ENCODE peak calls at places on chromosomes 1 and 21, in six cellular contexts. D is neural progenitor cell, N is psoas muscle, U is GM12878, H is prostate gland, O is left ventricle myocardium inferior. I is an unnamed sample.

GRCh38 chr1:245807306-245807705 is 652.5 kb downstream of the KIF26B start:
- DNase-seq in H (no peak), U (peak; percentile 80), N (no peak), O (no peak), D (no peak), I (peak; percentile 21)

GRCh38 chr1:22794691-22795090 is 84.1 kb downstream of the EPHB2 start:
- DNase-seq in U (no peak), O (peak; percentile 38), N (no peak), H (no peak), D (peak; percentile 70), I (no peak)

GRCh38 chr1:236753554-236753953 is 41.5 kb upstream of the MTR start:
- DNase-seq in H (no peak), N (no peak), O (no peak), U (no peak), D (peak; percentile 49), I (no peak)

GRCh38 chr21:28391938-28392337 is 600.7 kb downstream of the LTN1 start:
- DNase-seq in H (no peak), U (no peak), O (no peak), N (no peak), D (no peak), I (no peak)

GRCh38 chr1:224897501-224897900 is 32.0 kb upstream of the DNAH14 start:
- DNase-seq in U (no peak), H (no peak), O (no peak), D (no peak), N (no peak), I (no peak)

GRCh38 chr1:226653311-226653921 is 85.7 kb downstream of the ITPKB start:
- DNase-seq in N (peak; percentile 36), H (no peak), D (no peak), O (peak; percentile 7), U (no peak), I (peak; percentile 49)

GRCh38 chr1:36769886-36770830 is 264.2 kb downstream of the GRIK3 start:
- DNase-seq in O (no peak), N (no peak), H (no peak), U (no peak), D (no peak), I (no peak)

GRCh38 chr1:229526695-229527094 is 18.6 kb upstream of the NUP133 start:
- DNase-seq in O (no peak), H (no peak), D (no peak), U (no peak), N (no peak), I (no peak)

GRCh38 chr1:97190326-97190725 is 468.7 kb downstream of the PTBP2 start:
- DNase-seq in H (no peak), N (no peak), O (no peak), U (no peak), D (no peak), I (no peak)

GRCh38 chr21:44980562-44981489 is 41.0 kb downstream of the SLX9 start:
- DNase-seq in U (no peak), N (peak; percentile 51), O (no peak), H (no peak), D (no peak), I (no peak)

GRCh38 chr1:151994956-151995355 is 1.3 kb upstream of the S100A10 start:
- DNase-seq in O (no peak), D (peak; percentile 12), N (no peak), H (no peak), U (no peak), I (no peak)

DNA sequence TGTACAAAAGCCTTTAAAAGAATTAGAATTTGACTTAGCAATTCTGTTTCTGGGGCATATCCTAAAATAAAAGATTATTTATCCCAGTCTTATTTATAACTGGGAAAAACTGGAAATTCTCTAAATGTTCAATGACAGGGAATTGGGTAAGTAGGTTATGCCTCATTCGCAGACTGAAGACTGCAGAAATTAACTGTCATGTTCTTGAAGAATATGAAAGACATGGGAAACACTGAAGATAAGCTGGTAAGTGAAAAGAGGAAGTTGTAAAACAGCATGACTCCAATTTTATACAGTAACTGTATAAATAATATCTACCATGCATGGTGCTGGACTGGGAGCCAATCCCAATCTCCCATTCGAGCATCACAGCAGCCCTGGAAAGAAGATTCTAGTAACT is 50.6 kb upstream of the SLC2A1 start:
- DNase-seq in N (no peak), H (no peak), D (no peak), U (no peak), O (no peak), I (no peak)
- H3K4me3 ChIP-seq in N (no peak overlapping the region), H (no peak overlapping the region), D (peak overlapping the region; percentile 20), U (no peak overlapping the region), O (no peak overlapping the region), I (no peak overlapping the region)

DNA sequence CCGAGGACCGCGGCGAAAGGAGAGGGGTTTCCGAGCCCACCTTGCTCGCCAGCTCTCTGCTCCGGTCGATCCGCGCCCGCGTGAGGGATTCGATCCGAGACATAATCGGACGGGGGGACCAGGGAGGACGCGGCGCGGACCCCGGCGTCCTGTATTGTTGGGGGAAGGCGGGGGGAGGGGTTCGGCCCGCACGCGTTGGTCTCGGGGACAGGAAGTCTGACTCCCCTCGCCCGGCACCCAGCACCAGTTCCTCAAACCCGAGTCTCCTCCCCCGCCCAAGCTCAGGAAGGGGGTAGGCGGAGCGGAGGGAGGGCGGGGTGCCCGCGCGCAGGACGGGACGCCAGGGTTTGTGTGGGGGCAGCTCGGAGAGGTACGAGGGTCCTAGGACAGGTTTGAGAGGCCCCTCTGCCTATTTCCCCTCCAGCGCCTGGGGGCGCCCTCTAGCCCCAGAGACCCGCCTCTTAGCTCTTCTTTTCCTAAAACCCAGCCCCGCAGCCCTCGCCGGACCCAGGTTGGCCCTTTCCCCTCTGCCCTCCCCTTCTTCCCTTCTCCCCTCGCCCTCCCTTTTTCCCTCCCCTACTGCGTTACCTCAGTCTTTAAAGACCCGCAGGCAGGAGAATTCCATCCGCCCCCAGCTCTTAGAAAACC is at the start of gene ARHGEF2:
- DNase-seq in D (peak; percentile 95), N (peak; percentile 87), U (no peak), O (peak; percentile 88), H (peak; percentile 72), I (peak; percentile 73)
- TF ChIP-seq CTCF in D (peak; percentile 66), N (no peak), U (no peak), O (peak; percentile 40), H (no peak), I (peak; percentile 29)

GRCh38 chr1:31734582-31735107 is 29.5 kb downstream of the ADGRB2 start:
- DNase-seq in U (no peak), H (no peak), O (no peak), D (no peak), N (no peak), I (no peak)
- H3K36me3 ChIP-seq in U (no peaks in the 10 kb centered on the region), H (no peaks in the 10 kb centered on the region), O (no peaks in the 10 kb centered on the region), D (no peaks in the 10 kb centered on the region), N (no peaks in the 10 kb centered on the region), I (no peaks in the 10 kb centered on the region)

GRCh38 chr1:200233393-200233792 is 176.4 kb downstream of the ZNF281 start:
- DNase-seq in D (no peak), O (no peak), U (no peak), N (no peak), H (no peak), I (no peak)

GRCh38 chr1:200234938-200235337 is 174.9 kb downstream of the ZNF281 start:
- DNase-seq in N (no peak), O (no peak), U (no peak), D (no peak), H (no peak), I (no peak)

GRCh38 chr1:200226969-200227303 is 182.9 kb downstream of the ZNF281 start:
- DNase-seq in N (no peak), D (no peak), H (no peak), O (no peak), U (no peak), I (no peak)

GRCh38 chr1:200228081-200228480 is 181.8 kb downstream of the ZNF281 start:
- DNase-seq in N (no peak), D (peak; percentile 3), O (no peak), H (no peak), U (no peak), I (no peak)

DNA sequence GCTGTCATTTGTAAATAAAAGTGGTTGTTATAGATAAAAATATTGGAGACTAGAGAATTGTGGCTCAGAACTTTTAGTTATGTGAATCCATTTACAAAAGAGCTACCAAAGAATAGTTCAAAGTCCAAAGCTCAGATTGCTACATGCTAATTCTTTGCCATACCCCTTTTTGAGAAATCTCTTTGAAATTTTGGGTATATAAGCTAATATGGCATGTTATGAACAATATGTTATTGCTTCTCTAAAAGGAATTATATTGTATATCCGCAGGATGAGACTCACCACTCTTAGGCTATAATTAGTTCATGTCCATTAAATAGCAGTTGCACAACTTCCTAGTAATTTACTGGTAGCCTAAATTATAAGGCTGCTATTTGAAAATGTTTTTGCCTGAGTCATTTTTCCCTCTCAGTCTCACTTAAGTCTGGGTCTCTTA is 178.0 kb downstream of the ZNF281 start:
- DNase-seq in D (no peak), U (no peak), N (no peak), H (no peak), O (no peak), I (no peak)
- H3K4me3 ChIP-seq in D (no peak overlapping the region), U (no peak overlapping the region), N (no peak overlapping the region), H (no peak overlapping the region), O (no peak overlapping the region), I (no peak overlapping the region)

GRCh38 chr1:10857689-10858088 is 61.2 kb upstream of the CASZ1 start:
- DNase-seq in U (no peak), D (no peak), H (peak; percentile 12), O (no peak), N (peak; percentile 83), I (no peak)
- TF ChIP-seq CTCF in U (no peak), D (no peak), H (no peak), O (no peak), N (no peak), I (no peak)

DNA sequence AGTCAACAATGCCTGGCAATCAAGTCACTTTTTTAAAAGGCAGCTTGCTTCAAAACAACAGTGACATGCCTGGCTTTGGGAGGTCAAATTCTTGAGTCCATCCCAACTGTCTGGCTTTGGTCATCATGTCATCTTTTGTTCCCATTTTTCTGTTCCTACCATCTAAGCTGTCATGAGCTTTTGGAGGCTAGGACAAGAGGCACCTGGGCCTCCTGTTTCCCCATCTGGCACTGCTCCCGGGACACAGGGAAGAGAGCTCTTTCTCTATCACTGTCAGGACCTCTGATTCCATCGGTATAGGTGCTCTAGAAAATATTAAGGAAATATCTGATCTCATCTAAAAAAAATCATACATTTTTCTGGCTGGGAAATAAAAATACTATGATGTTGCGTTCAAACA is 156.3 kb downstream of the CLIC6 start:
- DNase-seq in H (no peak), O (no peak), N (no peak), D (no peak), U (no peak), I (no peak)
- H3K36me3 ChIP-seq in H (no peaks in the 10 kb centered on the region), O (no peaks in the 10 kb centered on the region), N (peaks cover 11% of the 10 kb centered on the region), D (no peaks in the 10 kb centered on the region), U (no peaks in the 10 kb centered on the region), I (no peaks in the 10 kb centered on the region)

GRCh38 chr1:41515778-41516167 is 31.3 kb upstream of the EDN2 start:
- DNase-seq in U (no peak), D (no peak), N (no peak), O (no peak), H (no peak), I (no peak)
- H3K4me3 ChIP-seq in U (no peak overlapping the region), D (no peak overlapping the region), N (peak overlapping the region; percentile 70), O (peak overlapping the region; percentile 66), H (no peak overlapping the region), I (no peak overlapping the region)

DNA sequence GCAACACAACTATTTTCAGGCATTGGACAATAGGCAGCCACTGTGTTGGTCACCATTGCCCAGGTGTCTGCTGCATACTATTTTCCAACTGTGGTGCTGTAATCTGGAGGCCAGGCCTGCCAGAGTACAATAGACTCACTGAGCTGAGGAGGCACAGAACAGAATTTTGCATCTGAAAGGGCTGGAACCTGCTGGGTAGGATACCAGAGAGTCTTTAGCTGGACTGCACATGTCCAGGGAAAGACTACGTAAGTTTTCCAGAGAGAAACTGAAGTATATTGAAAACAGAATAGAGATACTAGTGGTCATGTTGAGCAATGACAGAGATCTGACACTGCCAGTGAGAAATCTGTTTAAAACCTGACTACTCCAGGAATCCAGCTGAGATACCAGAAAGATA is 200.8 kb downstream of the RASAL2 start:
- DNase-seq in N (no peak), O (no peak), D (peak; percentile 59), U (no peak), H (no peak), I (no peak)
- TF ChIP-seq CTCF in N (no peak), O (no peak), D (peak; percentile 25), U (no peak), H (no peak), I (no peak)